ENCODE peak calls at places on chromosomes 1 and 21, in six cellular contexts. L is HCT116, D is thyroid gland, Y is uterus, J is lower leg skin, S is IMR-90. R is an unnamed sample.

GRCh38 chr1:59360170-59360569 is 63.3 kb downstream of the FGGY start:
- DNase-seq in D (no peak), L (no peak), J (no peak), Y (peak; percentile 47), S (peak; percentile 79), R (no peak)

GRCh38 chr1:2859219-2859880 is 57.9 kb upstream of the TTC34 start:
- DNase-seq in L (no peak), J (no peak), D (no peak), Y (no peak), S (no peak), R (no peak)

GRCh38 chr1:201264554-201264953 is 18.8 kb upstream of the PKP1 start:
- DNase-seq in S (no peak), J (peak; percentile 45), D (no peak), L (no peak), Y (no peak), R (no peak)

GRCh38 chr1:86154581-86155060 is 2.0 kb downstream of the COL24A1 start:
- DNase-seq in L (no peak), Y (no peak), J (peak; percentile 83), S (peak; percentile 38), D (no peak), R (no peak)

GRCh38 chr1:54604572-54605370 is 18.6 kb downstream of the FAM151A start:
- DNase-seq in S (no peak), L (no peak), Y (no peak), J (no peak), D (no peak), R (no peak)

GRCh38 chr1:13469343-13469742 is 44.5 kb downstream of the LRRC38 start:
- DNase-seq in J (no peak), D (no peak), Y (no peak), L (no peak), S (no peak), R (no peak)

GRCh38 chr1:161374373-161374772 is 6.7 kb upstream of the CFAP126 start:
- DNase-seq in D (no peak), S (no peak), J (no peak), L (no peak), Y (no peak), R (no peak)

GRCh38 chr1:44660176-44660575 is 14.1 kb downstream of the TMEM53 start:
- DNase-seq in S (no peak), Y (no peak), D (peak; percentile 95), L (no peak), J (no peak), R (no peak)

GRCh38 chr1:116769561-116769977 is 15.3 kb downstream of the CD2 start:
- DNase-seq in L (no peak), Y (no peak), S (no peak), D (no peak), J (no peak), R (no peak)

GRCh38 chr1:93395195-93395594 is 49.5 kb downstream of the DR1 start:
- DNase-seq in L (no peak), D (no peak), Y (no peak), J (no peak), S (peak; percentile 34), R (no peak)

GRCh38 chr1:212344905-212345304 is 59.7 kb downstream of the PPP2R5A start:
- DNase-seq in L (no peak), J (no peak), D (no peak), S (no peak), Y (no peak), R (no peak)

GRCh38 chr1:46689326-46689725 is 17.7 kb downstream of the TEX38 start:
- DNase-seq in Y (no peak), D (peak; percentile 9), S (no peak), J (no peak), L (no peak), R (no peak)

GRCh38 chr1:160307455-160307854 is 22.5 kb upstream of the PEX19 start:
- DNase-seq in Y (no peak), L (no peak), J (no peak), D (no peak), S (no peak), R (no peak)

GRCh38 chr21:35275776-35276175 is 226.7 kb upstream of the RUNX1 start:
- DNase-seq in S (peak; percentile 25), Y (no peak), L (no peak), J (no peak), D (no peak), R (no peak)

GRCh38 chr1:234975122-234975940 is 153.3 kb downstream of the TOMM20 start:
- DNase-seq in S (peak; percentile 95), L (peak; percentile 79), J (peak; percentile 74), Y (peak; percentile 31), D (no peak), R (no peak)

GRCh38 chr1:203638076-203638475 is 11.4 kb downstream of the ATP2B4 start:
- DNase-seq in D (no peak), Y (no peak), J (no peak), L (no peak), S (no peak), R (no peak)

GRCh38 chr1:45300669-45300997 is 26.1 kb upstream of the HPDL start:
- DNase-seq in L (no peak), Y (no peak), D (no peak), S (no peak), J (no peak), R (no peak)

GRCh38 chr1:15836772-15837669 is 10.5 kb upstream of the SPEN start:
- DNase-seq in J (peak; percentile 89), S (no peak), L (no peak), Y (peak; percentile 34), D (no peak), R (peak; percentile 40)

GRCh38 chr1:116710326-116711060 is 43.0 kb upstream of the IGSF3 start:
- DNase-seq in L (no peak), S (no peak), D (peak; percentile 7), J (no peak), Y (no peak), R (no peak)

GRCh38 chr1:13699936-13700520 is at the start of gene PRDM2:
- DNase-seq in Y (peak; percentile 28), D (peak; percentile 58), J (peak; percentile 87), S (peak; percentile 17), L (no peak), R (no peak)

GRCh38 chr1:183778568-183779433 is 26.1 kb upstream of the RGL1 start:
- DNase-seq in J (no peak), D (no peak), L (no peak), S (no peak), Y (no peak), R (no peak)

GRCh38 chr1:203507227-203507626 is 13.3 kb downstream of the OPTC start:
- DNase-seq in S (peak; percentile 16), L (no peak), J (no peak), D (peak; percentile 78), Y (peak; percentile 85), R (no peak)

GRCh38 chr1:107704911-107705310 is 260.1 kb downstream of the VAV3 start:
- DNase-seq in S (peak; percentile 4), D (no peak), L (no peak), J (no peak), Y (no peak), R (no peak)

GRCh38 chr1:73180661-73181540 is 898.6 kb upstream of the NEGR1 start:
- DNase-seq in L (no peak), Y (no peak), D (no peak), S (no peak), J (no peak), R (no peak)

GRCh38 chr21:42255038-42255601 is 36.2 kb downstream of the ABCG1 start:
- DNase-seq in J (no peak), Y (no peak), S (no peak), L (no peak), D (no peak), R (no peak)

GRCh38 chr21:42256316-42256715 is 37.4 kb downstream of the ABCG1 start:
- DNase-seq in J (no peak), S (no peak), D (no peak), Y (no peak), L (no peak), R (no peak)

GRCh38 chr21:42257091-42257760 is 38.3 kb downstream of the ABCG1 start:
- DNase-seq in S (no peak), J (no peak), D (no peak), Y (no peak), L (no peak), R (no peak)

GRCh38 chr21:42254631-42255030 is 35.7 kb downstream of the ABCG1 start:
- DNase-seq in S (no peak), D (no peak), L (no peak), Y (no peak), J (no peak), R (no peak)

GRCh38 chr21:42255825-42256224 is 36.9 kb downstream of the ABCG1 start:
- DNase-seq in Y (no peak), L (no peak), J (no peak), S (no peak), D (no peak), R (no peak)
- TF ChIP-seq CTCF in Y (no peak), L (peak; percentile 25), J (no peak), S (no peak), D (no peak), R (no peak)

GRCh38 chr1:226737819-226738420 is 1.2 kb downstream of the ITPKB start:
- DNase-seq in L (no peak), J (peak; percentile 92), S (peak; percentile 43), Y (peak; percentile 64), D (peak; percentile 45), R (no peak)
- TF ChIP-seq POLR2A in L (no peak), J (no peak), S (no peak), Y (no peak), D (no peak), R (no peak)

DNA sequence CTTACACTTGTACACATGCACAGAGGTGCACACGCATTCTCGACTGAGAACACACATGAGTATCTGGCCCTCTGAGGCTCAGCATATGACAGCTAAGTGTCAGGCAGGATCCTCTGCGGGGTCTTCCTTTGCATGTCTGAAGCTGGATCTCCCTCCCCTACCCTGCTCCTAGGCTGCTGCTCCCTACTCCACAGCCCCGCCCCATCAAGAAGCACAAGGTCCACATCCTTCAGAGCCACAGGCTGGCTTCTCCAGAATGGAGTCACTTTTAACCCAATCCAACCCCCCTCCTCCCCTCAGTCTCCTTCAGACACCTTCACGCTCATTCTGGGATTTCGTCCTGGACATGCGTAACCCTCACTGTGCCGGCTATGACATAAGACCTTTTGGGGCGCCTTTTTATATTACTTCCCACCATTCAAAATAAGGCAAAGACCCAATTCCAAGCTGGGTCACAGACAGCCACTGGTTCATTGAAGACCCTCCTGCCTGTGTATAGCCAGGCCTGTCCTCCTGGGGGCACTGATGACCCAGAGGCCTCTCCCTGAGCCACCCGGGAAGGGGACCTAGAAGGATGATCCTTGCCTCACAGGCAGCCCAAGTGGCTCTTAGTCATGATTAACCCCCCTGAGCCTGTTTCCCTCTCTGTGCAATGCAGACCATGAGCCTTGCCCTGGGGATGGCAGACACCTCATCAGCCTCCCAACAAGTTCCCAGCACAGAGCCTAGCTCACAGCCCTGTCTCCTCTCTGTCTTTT is 4.7 kb downstream of the ADGRB2 start:
- DNase-seq in S (peak; percentile 32), Y (no peak), J (no peak), L (no peak), D (no peak), R (no peak)
- H3K4me3 ChIP-seq in S (no peak overlapping the region), Y (no peak overlapping the region), J (no peak overlapping the region), L (no peak overlapping the region), D (no peak overlapping the region), R (no peak overlapping the region)

DNA sequence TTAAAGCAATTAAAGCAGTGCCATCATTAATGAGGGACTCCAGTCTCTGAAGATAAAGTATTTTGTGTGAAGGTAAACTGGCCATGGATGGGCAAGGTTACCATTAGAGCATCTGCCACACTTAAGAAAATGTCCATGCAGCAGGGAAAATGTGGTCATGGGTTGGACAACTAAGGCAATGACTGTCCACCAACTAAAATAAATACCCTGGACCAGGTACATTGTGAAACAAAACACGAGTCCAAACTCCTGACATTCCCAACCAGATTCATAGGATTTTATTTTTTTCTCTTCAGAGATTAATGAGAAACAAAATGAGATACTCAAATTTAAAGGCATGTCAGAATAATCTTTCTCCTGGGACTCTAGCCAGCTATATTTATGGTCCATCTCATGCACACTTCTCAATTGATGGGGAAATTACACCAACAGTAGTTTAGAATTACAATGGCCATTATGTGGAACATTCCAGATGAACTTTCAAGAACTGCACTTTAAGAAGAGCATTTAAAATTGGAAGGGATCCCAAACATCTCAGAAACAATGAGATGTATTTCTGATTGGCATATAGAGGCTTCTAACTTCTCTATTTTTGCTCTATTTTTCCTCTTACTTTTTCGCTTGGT is 8.1 kb downstream of the GBP7 start:
- DNase-seq in J (no peak), D (no peak), S (no peak), L (no peak), Y (no peak), R (no peak)
- TF ChIP-seq CTCF in J (no peak), D (no peak), S (no peak), L (no peak), Y (no peak), R (no peak)

R was measured in esophagus squamous epithelium.